ENCODE peak calls at places on chromosomes 7 and 10, in five cellular contexts. T, Y, M, H and E are unnamed samples.

GRCh38 chr10:6669269-6669859 is 89.3 kb upstream of the PRKCQ start:
- DNase-seq in M (peak; percentile 63), T (peak; percentile 72), H (peak; percentile 46), Y (no peak), E (no peak)

GRCh38 chr10:71565284-71566000 is 154.1 kb downstream of the C10orf105 start:
- DNase-seq in T (no peak), H (no peak), Y (no peak), M (no peak), E (no peak)

GRCh38 chr7:28149291-28150101 is 31.1 kb downstream of the JAZF1 start:
- DNase-seq in H (no peak), M (no peak), Y (no peak), T (no peak), E (no peak)

GRCh38 chr10:132503581-132504421 is 33.8 kb upstream of the INPP5A start:
- DNase-seq in H (no peak), M (no peak), T (no peak), Y (no peak), E (no peak)

GRCh38 chr10:19041176-19041575 is 7.4 kb upstream of the MALRD1 start:
- DNase-seq in M (no peak), T (no peak), H (no peak), Y (no peak), E (no peak)

GRCh38 chr7:145543245-145543644 is 573.4 kb upstream of the CNTNAP2 start:
- DNase-seq in M (no peak), T (no peak), Y (no peak), H (no peak), E (no peak)

GRCh38 chr7:94440460-94441039 is 45.9 kb downstream of the COL1A2 start:
- DNase-seq in Y (no peak), M (peak; percentile 43), T (no peak), H (peak; percentile 57), E (no peak)

GRCh38 chr10:5165738-5166137 is 19.2 kb downstream of the AKR1C8 start:
- DNase-seq in T (peak; percentile 64), Y (no peak), M (no peak), H (no peak), E (no peak)

GRCh38 chr7:93890464-93891068 is at the start of gene TFPI2:
- DNase-seq in H (peak; percentile 9), T (peak; percentile 94), Y (no peak), M (peak; percentile 67), E (no peak)

GRCh38 chr7:19111474-19112143 is 5.8 kb downstream of the TWIST1 start:
- DNase-seq in H (no peak), T (no peak), Y (no peak), M (no peak), E (no peak)

GRCh38 chr7:13998866-13999265 is 9.4 kb upstream of the ETV1 start:
- DNase-seq in T (no peak), H (no peak), M (no peak), Y (no peak), E (no peak)

GRCh38 chr7:91264924-91265681 is 870 bp downstream of the FZD1 start:
- DNase-seq in M (peak; percentile 72), H (peak; percentile 59), Y (peak; percentile 47), T (peak; percentile 65), E (peak; percentile 46)

GRCh38 chr7:51430480-51431086 is 114.0 kb upstream of the COBL start:
- DNase-seq in Y (no peak), T (peak; percentile 51), H (peak; percentile 80), M (peak; percentile 78), E (peak; percentile 25)

GRCh38 chr7:63953181-63953580 is 45.5 kb upstream of the ZNF722 start:
- DNase-seq in H (no peak), T (no peak), M (no peak), Y (no peak), E (no peak)

GRCh38 chr7:132134814-132135445 is 441.3 kb downstream of the PLXNA4 start:
- DNase-seq in Y (no peak), T (no peak), M (no peak), H (no peak), E (no peak)

GRCh38 chr7:6423942-6424701 is 23.6 kb downstream of the DAGLB start:
- DNase-seq in Y (peak; percentile 59), T (peak; percentile 51), H (peak; percentile 40), M (no peak), E (no peak)

GRCh38 chr7:46432666-46433065 is 511.6 kb upstream of the IGFBP3 start:
- DNase-seq in T (peak; percentile 87), Y (no peak), M (peak; percentile 13), H (no peak), E (no peak)

GRCh38 chr7:36275735-36276284 is 113.9 kb upstream of the ANLN start:
- DNase-seq in T (no peak), Y (no peak), H (no peak), M (peak; percentile 1), E (no peak)

GRCh38 chr7:37505750-37506353 is 57.2 kb upstream of the ELMO1 start:
- DNase-seq in Y (no peak), M (no peak), T (no peak), H (no peak), E (no peak)

GRCh38 chr7:101169838-101170531 is 4.6 kb upstream of the VGF start:
- DNase-seq in H (peak; percentile 81), T (peak; percentile 63), Y (peak; percentile 46), M (peak; percentile 80), E (peak; percentile 59)

GRCh38 chr7:57641521-57642067 is 191.6 kb downstream of the ZNF716 start:
- DNase-seq in Y (no peak), T (no peak), H (no peak), M (no peak), E (no peak)

GRCh38 chr7:5532520-5533335 is 109.1 kb upstream of the TNRC18 start:
- DNase-seq in T (peak; percentile 45), H (peak; percentile 89), Y (peak; percentile 62), M (peak; percentile 87), E (peak; percentile 70)

GRCh38 chr7:20542594-20542993 is 72.9 kb upstream of the ABCB5 start:
- DNase-seq in Y (peak; percentile 53), T (no peak), H (no peak), M (peak; percentile 11), E (no peak)

GRCh38 chr7:156080046-156080445 is 267.8 kb upstream of the SHH start:
- DNase-seq in T (no peak), M (no peak), H (no peak), Y (no peak), E (no peak)

GRCh38 chr7:157676456-157677255 is 339.9 kb downstream of the DNAJB6 start:
- DNase-seq in M (no peak), H (no peak), Y (no peak), T (no peak), E (no peak)

DNA sequence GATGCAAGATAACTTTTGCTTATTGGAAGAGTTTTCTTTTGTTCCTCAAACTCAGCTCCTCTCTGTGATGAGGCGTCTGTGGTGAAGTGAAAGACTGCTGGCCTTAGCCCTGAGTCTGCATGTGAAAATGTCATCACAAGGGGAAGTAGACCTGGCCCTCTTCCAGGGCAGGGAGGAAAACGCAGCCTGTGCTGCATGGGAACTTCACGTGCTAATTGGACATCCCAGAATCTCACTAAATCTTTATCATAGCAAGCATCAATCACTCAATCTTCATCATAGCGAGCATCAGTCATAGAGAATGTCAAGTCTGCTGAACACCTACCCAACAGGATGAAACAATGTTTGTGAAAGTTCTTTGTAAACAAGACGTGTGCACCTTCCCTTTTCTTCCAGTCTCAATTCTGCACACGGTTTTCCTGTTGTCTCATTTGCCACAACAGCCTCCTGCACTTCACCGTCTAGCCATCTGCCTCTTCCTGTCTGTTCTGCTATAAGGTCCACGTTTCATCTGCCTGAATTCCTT is 314.6 kb downstream of the FRMD4A start:
- DNase-seq in Y (peak; percentile 62), M (no peak), H (peak; percentile 45), T (no peak), E (peak; percentile 26)
- TF ChIP-seq CTCF in Y (no peak), M (no peak), H (no peak), T (no peak), E (no peak)

GRCh38 chr7:99790407-99790806 is 6.4 kb upstream of the CYP3A4 start:
- DNase-seq in T (no peak), Y (no peak), M (no peak), H (no peak), E (no peak)

GRCh38 chr7:99784007-99784406 is at the start of gene CYP3A4:
- DNase-seq in H (peak; percentile 7), M (no peak), T (no peak), Y (no peak), E (no peak)

GRCh38 chr7:99789441-99790070 is 5.6 kb upstream of the CYP3A4 start:
- DNase-seq in M (no peak), H (no peak), T (no peak), Y (no peak), E (no peak)

GRCh38 chr7:99788554-99788953 is 4.6 kb upstream of the CYP3A4 start:
- DNase-seq in H (no peak), T (no peak), Y (no peak), M (no peak), E (no peak)

DNA sequence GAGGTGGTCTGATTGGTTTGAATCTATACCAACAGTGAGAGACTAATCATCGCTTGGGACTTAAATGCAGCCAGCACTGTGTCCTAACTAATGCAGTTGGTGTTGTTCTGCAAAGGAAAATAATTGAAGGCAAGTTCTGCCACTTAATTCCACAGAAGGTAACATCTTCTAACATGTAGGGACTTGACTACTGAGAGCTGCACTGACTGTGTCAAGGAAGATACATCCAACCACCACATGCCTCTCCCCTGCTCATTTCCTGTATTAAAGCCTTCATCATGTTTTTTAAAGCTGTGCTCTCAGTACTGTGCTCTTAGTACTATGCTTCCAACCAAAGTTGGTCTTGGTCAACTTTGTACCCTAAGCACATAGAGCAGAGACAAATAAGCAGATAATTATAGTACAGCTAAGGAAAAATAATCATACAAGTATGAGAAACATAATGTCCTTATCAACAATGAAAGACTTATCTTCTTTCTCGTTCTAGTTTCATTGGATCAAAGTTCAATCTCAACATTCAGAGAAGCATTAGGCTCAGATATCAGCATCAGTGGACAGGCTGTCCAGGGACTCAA is 2.8 kb upstream of the CYP3A4 start:
- DNase-seq in Y (no peak), H (no peak), T (no peak), M (no peak), E (no peak)
- TF ChIP-seq CTCF in Y (no peak), H (no peak), T (no peak), M (no peak), E (no peak)

DNA sequence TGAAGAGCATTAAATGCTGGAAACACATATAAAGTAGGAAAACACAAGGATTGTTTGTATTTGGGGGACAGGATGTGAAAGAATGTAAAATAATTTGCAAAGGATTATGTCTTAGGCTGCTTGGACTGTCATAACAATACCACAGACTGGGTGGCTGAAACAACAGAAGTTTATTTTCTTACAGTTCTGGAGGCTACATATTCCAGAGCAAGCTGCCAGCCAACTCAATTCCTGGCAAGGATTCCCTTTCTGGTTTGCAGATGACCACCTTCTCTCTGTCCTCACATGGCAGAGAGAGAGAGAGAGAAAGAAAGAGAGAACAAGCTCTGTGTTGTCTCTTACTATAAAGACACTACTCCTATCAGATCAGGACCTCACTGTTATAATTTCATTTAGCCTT is 8.8 kb upstream of the LAMB4 start:
- DNase-seq in H (no peak), T (no peak), Y (no peak), M (no peak), E (peak; percentile 17)
- TF ChIP-seq CTCF in H (no peak), T (no peak), Y (no peak), M (no peak), E (no peak)

GRCh38 chr10:116111483-116112095 is 161.4 kb downstream of the GFRA1 start:
- DNase-seq in H (no peak), M (no peak), Y (no peak), T (no peak), E (no peak)

GRCh38 chr10:116112232-116113231 is 160.5 kb downstream of the GFRA1 start:
- DNase-seq in M (no peak), H (no peak), Y (no peak), T (no peak), E (no peak)

GRCh38 chr10:116115233-116115632 is 157.8 kb downstream of the GFRA1 start:
- DNase-seq in M (no peak), T (no peak), H (no peak), Y (no peak), E (no peak)

GRCh38 chr10:116115797-116116196 is 157.2 kb downstream of the GFRA1 start:
- DNase-seq in H (no peak), M (no peak), T (no peak), Y (no peak), E (no peak)

GRCh38 chr10:116113721-116114501 is 159.1 kb downstream of the GFRA1 start:
- DNase-seq in M (no peak), H (no peak), Y (no peak), T (peak; percentile 10), E (no peak)
- TF ChIP-seq CTCF in M (no peak), H (no peak), Y (no peak), T (no peak), E (no peak)